ENCODE peak calls at places on chromosomes 13 and 19, in five cellular contexts. O, H, R, W and E are unnamed samples.

GRCh38 chr19:39308531-39309304 is 11.9 kb downstream of the LRFN1 start:
- DNase-seq in H (no peak), O (no peak), R (no peak), W (no peak), E (no peak)

GRCh38 chr13:28329395-28330158 is 165.4 kb downstream of the FLT1 start:
- DNase-seq in O (peak; percentile 28), W (no peak), R (peak; percentile 69), H (no peak), E (no peak)

GRCh38 chr13:67150608-67151007 is 79.5 kb downstream of the PCDH9 start:
- DNase-seq in W (no peak), R (no peak), O (no peak), H (no peak), E (no peak)

GRCh38 chr13:95083758-95084157 is 217.5 kb downstream of the ABCC4 start:
- DNase-seq in O (peak; percentile 25), W (no peak), H (peak; percentile 11), R (no peak), E (no peak)

GRCh38 chr19:41928754-41929535 is 696 bp upstream of the ERFL start:
- DNase-seq in H (peak; percentile 71), O (no peak), R (no peak), W (no peak), E (no peak)

GRCh38 chr19:49718511-49718910 is 27.6 kb downstream of the CPT1C start:
- DNase-seq in O (peak; percentile 45), R (no peak), W (no peak), H (no peak), E (no peak)

GRCh38 chr19:4103073-4103418 is 20.9 kb downstream of the MAP2K2 start:
- DNase-seq in O (no peak), W (no peak), R (no peak), H (no peak), E (no peak)

GRCh38 chr19:1474011-1474764 is 4.8 kb downstream of the C19orf25 start:
- DNase-seq in R (no peak), W (no peak), O (peak; percentile 78), H (no peak), E (no peak)

GRCh38 chr13:110445183-110445582 is 116.3 kb downstream of the RAB20 start:
- DNase-seq in O (no peak), R (no peak), H (peak; percentile 53), W (no peak), E (no peak)

GRCh38 chr19:6416658-6417405 is 7.8 kb downstream of the KHSRP start:
- DNase-seq in O (no peak), W (no peak), H (no peak), R (no peak), E (no peak)

GRCh38 chr19:4089400-4089908 is 22.8 kb upstream of the ZBTB7A start:
- DNase-seq in R (no peak), O (no peak), W (peak; percentile 45), H (peak; percentile 86), E (peak; percentile 58)

GRCh38 chr13:88068316-88068715 is 397.1 kb downstream of the SLITRK5 start:
- DNase-seq in W (no peak), O (peak; percentile 33), R (no peak), H (no peak), E (no peak)

GRCh38 chr19:54478677-54479266 is 5.7 kb upstream of the CDC42EP5 start:
- DNase-seq in O (peak; percentile 62), W (no peak), R (no peak), H (peak; percentile 68), E (no peak)

GRCh38 chr13:49494645-49495044 is 1.1 kb upstream of the PHF11 start:
- DNase-seq in O (no peak), R (no peak), W (no peak), H (peak; percentile 54), E (no peak)

GRCh38 chr13:55649485-55649884 is 1491.2 kb upstream of the PRR20A start:
- DNase-seq in R (no peak), O (no peak), W (no peak), H (no peak), E (no peak)

GRCh38 chr19:7852851-7853759 is 21.1 kb downstream of the PRR36 start:
- DNase-seq in O (peak; percentile 83), R (peak; percentile 61), W (peak; percentile 59), H (peak; percentile 76), E (peak; percentile 99)

GRCh38 chr19:30374791-30375650 is 2.8 kb downstream of the ZNF536 start:
- DNase-seq in W (no peak), H (no peak), R (no peak), O (peak; percentile 36), E (no peak)

GRCh38 chr13:49530452-49530851 is 34.7 kb downstream of the PHF11 start:
- DNase-seq in O (no peak), H (peak; percentile 98), W (no peak), R (no peak), E (no peak)

GRCh38 chr13:110520431-110521295 is 40.9 kb downstream of the RAB20 start:
- DNase-seq in W (no peak), H (peak; percentile 26), O (peak; percentile 74), R (no peak), E (no peak)

GRCh38 chr13:47110833-47111240 is 214.0 kb upstream of the HTR2A start:
- DNase-seq in W (no peak), H (no peak), R (no peak), O (no peak), E (no peak)

GRCh38 chr13:93145199-93145598 is 81.4 kb upstream of the GPC6 start:
- DNase-seq in O (no peak), W (no peak), H (no peak), R (no peak), E (no peak)

GRCh38 chr19:33622505-33622808 is 704 bp downstream of the CHST8 start:
- DNase-seq in W (no peak), H (no peak), R (no peak), O (peak; percentile 39), E (no peak)

GRCh38 chr13:99258946-99259345 is 767 bp upstream of the GPR18 start:
- DNase-seq in O (no peak), W (no peak), R (no peak), H (peak; percentile 26), E (no peak)